ENCODE peak calls at places on chromosome 10, in five cellular contexts. One of them, this sample, is unnamed. For H3K36me3 and H3K4me1, the result is how much of the 10 kb centered on the place peaks cover.

GRCh38 chr10:89295597-89295996 is 6.2 kb upstream of the IFIT2 start:
- DNase-seq in stomach: no peak
- DNase-seq in sigmoid colon: no peak
- DNase-seq in lung: no peak
- DNase-seq in left ventricle myocardium inferior: no peak
- DNase-seq in this sample: no peak

GRCh38 chr10:51960494-51960895 is 261.1 kb upstream of the CSTF2T start:
- DNase-seq in stomach: no peak
- DNase-seq in sigmoid colon: no peak
- DNase-seq in lung: no peak
- DNase-seq in left ventricle myocardium inferior: no peak
- DNase-seq in this sample: no peak

GRCh38 chr10:21134645-21135395 is 237.7 kb upstream of the NEBL start:
- DNase-seq in stomach: no peak
- DNase-seq in sigmoid colon: no peak
- DNase-seq in lung: no peak
- DNase-seq in left ventricle myocardium inferior: no peak
- DNase-seq in this sample: no peak

GRCh38 chr10:60270426-60270825 is 119.2 kb downstream of the ANK3 start:
- DNase-seq in stomach: no peak
- DNase-seq in sigmoid colon: no peak
- DNase-seq in lung: no peak
- DNase-seq in left ventricle myocardium inferior: no peak
- DNase-seq in this sample: no peak

GRCh38 chr10:132716691-132717490 is 69.1 kb downstream of the NKX6-2 start:
- DNase-seq in stomach: no peak
- DNase-seq in sigmoid colon: peak
- DNase-seq in lung: no peak
- DNase-seq in left ventricle myocardium inferior: no peak
- DNase-seq in this sample: peak

GRCh38 chr10:76388321-76388720 is 956.9 kb downstream of the LRMDA start:
- DNase-seq in stomach: no peak
- DNase-seq in sigmoid colon: no peak
- DNase-seq in lung: no peak
- DNase-seq in left ventricle myocardium inferior: no peak
- DNase-seq in this sample: no peak

GRCh38 chr10:86668297-86669165 is at the start of gene LDB3:
- DNase-seq in stomach: peak
- DNase-seq in sigmoid colon: peak
- DNase-seq in lung: no peak
- DNase-seq in left ventricle myocardium inferior: peak
- DNase-seq in this sample: no peak

GRCh38 chr10:12594448-12594944 is 245.1 kb downstream of the CAMK1D start:
- DNase-seq in stomach: no peak
- DNase-seq in sigmoid colon: no peak
- DNase-seq in lung: no peak
- DNase-seq in left ventricle myocardium inferior: no peak
- DNase-seq in this sample: no peak

GRCh38 chr10:33520223-33520622 is 185.8 kb upstream of the NRP1 start:
- DNase-seq in stomach: no peak
- DNase-seq in sigmoid colon: no peak
- DNase-seq in lung: no peak
- DNase-seq in left ventricle myocardium inferior: no peak
- DNase-seq in this sample: no peak

GRCh38 chr10:32015386-32015785 is 40.8 kb downstream of the KIF5B start:
- DNase-seq in stomach: no peak
- DNase-seq in sigmoid colon: no peak
- DNase-seq in lung: no peak
- DNase-seq in left ventricle myocardium inferior: no peak
- DNase-seq in this sample: no peak
- H3K36me3 ChIP-seq in stomach: half or more
- H3K36me3 ChIP-seq in sigmoid colon: under half
- H3K36me3 ChIP-seq in lung: under half
- H3K36me3 ChIP-seq in left ventricle myocardium inferior: half or more
- H3K36me3 ChIP-seq in this sample: under half

GRCh38 chr10:126420571-126421275 is 32.4 kb upstream of the ADAM12 start:
- DNase-seq in stomach: no peak
- DNase-seq in sigmoid colon: no peak
- DNase-seq in lung: no peak
- DNase-seq in left ventricle myocardium inferior: no peak
- DNase-seq in this sample: no peak

GRCh38 chr10:126425051-126425450 is 36.8 kb upstream of the ADAM12 start:
- DNase-seq in stomach: no peak
- DNase-seq in sigmoid colon: no peak
- DNase-seq in lung: no peak
- DNase-seq in left ventricle myocardium inferior: no peak
- DNase-seq in this sample: no peak

GRCh38 chr10:126422561-126422960 is 34.3 kb upstream of the ADAM12 start:
- DNase-seq in stomach: no peak
- DNase-seq in sigmoid colon: no peak
- DNase-seq in lung: no peak
- DNase-seq in left ventricle myocardium inferior: no peak
- DNase-seq in this sample: no peak

GRCh38 chr10:126423779-126424491 is 35.7 kb upstream of the ADAM12 start:
- DNase-seq in stomach: no peak
- DNase-seq in sigmoid colon: no peak
- DNase-seq in lung: no peak
- DNase-seq in left ventricle myocardium inferior: no peak
- DNase-seq in this sample: no peak

GRCh38 chr10:126421745-126422144 is 33.5 kb upstream of the ADAM12 start:
- DNase-seq in stomach: no peak
- DNase-seq in sigmoid colon: no peak
- DNase-seq in lung: no peak
- DNase-seq in left ventricle myocardium inferior: no peak
- DNase-seq in this sample: no peak
- H3K4me3 ChIP-seq in stomach: no peak
- H3K4me3 ChIP-seq in sigmoid colon: no peak
- H3K4me3 ChIP-seq in lung: no peak
- H3K4me3 ChIP-seq in left ventricle myocardium inferior: no peak
- H3K4me3 ChIP-seq in this sample: no peak

GRCh38 chr10:91885362-91886079 is 23.8 kb downstream of the FGFBP3 start:
- DNase-seq in stomach: no peak
- DNase-seq in sigmoid colon: no peak
- DNase-seq in lung: no peak
- DNase-seq in left ventricle myocardium inferior: no peak
- DNase-seq in this sample: no peak
- H3K4me1 ChIP-seq in stomach: under half
- H3K4me1 ChIP-seq in sigmoid colon: under half
- H3K4me1 ChIP-seq in lung: under half
- H3K4me1 ChIP-seq in left ventricle myocardium inferior: under half
- H3K4me1 ChIP-seq in this sample: under half

GRCh38 chr10:103090911-103091310 is 102.2 kb downstream of the NT5C2 start:
- DNase-seq in stomach: no peak
- DNase-seq in sigmoid colon: no peak
- DNase-seq in lung: no peak
- DNase-seq in left ventricle myocardium inferior: no peak
- DNase-seq in this sample: no peak
- H3K36me3 ChIP-seq in stomach: half or more
- H3K36me3 ChIP-seq in sigmoid colon: under half
- H3K36me3 ChIP-seq in lung: half or more
- H3K36me3 ChIP-seq in left ventricle myocardium inferior: half or more
- H3K36me3 ChIP-seq in this sample: under half

This sample was measured in mucosa of descending colon.